ENCODE peak calls at places on chromosomes 2 and 18, in six cellular contexts. A is fibroblast of lung, O is neural progenitor cell, S is left lung, E is lung, Q is prostate gland. L is an unnamed sample.

GRCh38 chr2:133986076-133986837 is 267.6 kb upstream of the MGAT5 start:
- DNase-seq in Q (no peak), E (no peak), A (peak; percentile 64), S (no peak), O (no peak), L (no peak)

GRCh38 chr2:194090251-194090905 is 1566.6 kb upstream of the SLC39A10 start:
- DNase-seq in S (no peak), Q (no peak), E (no peak), O (no peak), A (no peak), L (no peak)

GRCh38 chr2:23384551-23385349 is at the start of gene KLHL29:
- DNase-seq in A (peak; percentile 62), E (peak; percentile 88), O (peak; percentile 83), Q (peak; percentile 85), S (peak; percentile 86), L (peak; percentile 58)

GRCh38 chr2:36578343-36579296 is 19.3 kb downstream of the FEZ2 start:
- DNase-seq in Q (peak; percentile 7), S (no peak), O (no peak), E (peak; percentile 55), A (peak; percentile 51), L (no peak)

GRCh38 chr2:1744151-1744445 is 217 bp downstream of the PXDN start:
- DNase-seq in A (no peak), S (no peak), Q (no peak), O (peak; percentile 79), E (peak; percentile 28), L (no peak)

GRCh38 chr2:36618381-36618780 is 20.4 kb upstream of the FEZ2 start:
- DNase-seq in O (peak; percentile 79), S (no peak), Q (no peak), A (peak; percentile 74), E (no peak), L (no peak)

GRCh38 chr2:75155115-75155514 is 44.2 kb downstream of the TACR1 start:
- DNase-seq in O (no peak), S (no peak), E (no peak), A (no peak), Q (no peak), L (no peak)

GRCh38 chr2:239465017-239466001 is 64.5 kb upstream of the HDAC4 start:
- DNase-seq in S (peak; percentile 89), Q (no peak), O (no peak), A (peak; percentile 13), E (peak; percentile 75), L (no peak)

GRCh38 chr2:239926587-239927234 is 98.4 kb downstream of the NDUFA10 start:
- DNase-seq in S (peak; percentile 14), O (no peak), Q (no peak), A (peak; percentile 35), E (no peak), L (no peak)

GRCh38 chr2:181025004-181025403 is 44.6 kb downstream of the UBE2E3 start:
- DNase-seq in E (no peak), A (no peak), S (no peak), O (no peak), Q (no peak), L (no peak)

GRCh38 chr2:41927581-41928260 is 120.1 kb upstream of the PKDCC start:
- DNase-seq in O (no peak), E (no peak), Q (no peak), S (no peak), A (no peak), L (no peak)

GRCh38 chr2:99771691-99772333 is 282.0 kb upstream of the REV1 start:
- DNase-seq in E (peak; percentile 37), A (no peak), O (no peak), Q (no peak), S (peak; percentile 68), L (no peak)

GRCh38 chr18:48695671-48696070 is 156.8 kb downstream of the CTIF start:
- DNase-seq in S (no peak), O (no peak), E (no peak), A (no peak), Q (no peak), L (no peak)

GRCh38 chr2:195871326-195871725 is 197.3 kb downstream of the DNAH7 start:
- DNase-seq in A (peak; percentile 19), Q (no peak), S (no peak), O (no peak), E (no peak), L (no peak)

GRCh38 chr2:176104338-176105077 is 2.6 kb upstream of the HOXD11 start:
- DNase-seq in Q (no peak), A (no peak), O (no peak), E (no peak), S (no peak), L (no peak)

GRCh38 chr2:219402665-219403515 is 15.2 kb upstream of the DNPEP start:
- DNase-seq in S (peak; percentile 56), O (peak; percentile 94), Q (peak; percentile 66), A (peak; percentile 76), E (peak; percentile 64), L (peak; percentile 58)

GRCh38 chr18:47415888-47416287 is 164.4 kb upstream of the SKOR2 start:
- DNase-seq in E (no peak), S (no peak), A (no peak), Q (no peak), O (no peak), L (no peak)

GRCh38 chr2:30688956-30689401 is 118.3 kb downstream of the CAPN13 start:
- DNase-seq in Q (no peak), E (peak; percentile 21), S (no peak), A (no peak), O (no peak), L (no peak)

GRCh38 chr18:3391704-3392466 is 58.1 kb upstream of the TGIF1 start:
- DNase-seq in E (no peak), S (no peak), A (no peak), Q (no peak), O (no peak), L (no peak)

GRCh38 chr2:216863946-216864345 is 4.1 kb upstream of the TNP1 start:
- DNase-seq in Q (no peak), E (no peak), A (no peak), O (no peak), S (no peak), L (no peak)

GRCh38 chr2:222302178-222303018 is 3.6 kb upstream of the PAX3 start:
- DNase-seq in A (peak; percentile 27), Q (no peak), O (peak; percentile 76), E (no peak), S (no peak), L (no peak)

GRCh38 chr18:62436636-62437519 is 85.9 kb upstream of the ZCCHC2 start:
- DNase-seq in Q (peak; percentile 70), E (peak; percentile 80), S (peak; percentile 87), O (no peak), A (peak; percentile 45), L (no peak)

GRCh38 chr2:33275689-33276444 is 200.6 kb upstream of the RASGRP3 start:
- DNase-seq in A (peak; percentile 97), E (no peak), S (peak; percentile 38), Q (no peak), O (no peak), L (peak; percentile 52)

GRCh38 chr2:46924038-46924437 is 8.4 kb upstream of the MCFD2 start:
- DNase-seq in E (no peak), Q (no peak), S (no peak), O (no peak), A (no peak), L (no peak)

GRCh38 chr2:204717591-204717990 is 172.3 kb downstream of the PARD3B start:
- DNase-seq in O (no peak), Q (no peak), A (no peak), E (no peak), S (no peak), L (no peak)

GRCh38 chr2:204722207-204722606 is 176.9 kb downstream of the PARD3B start:
- DNase-seq in E (no peak), S (no peak), O (no peak), Q (no peak), A (no peak), L (no peak)

GRCh38 chr2:204718607-204719006 is 173.3 kb downstream of the PARD3B start:
- DNase-seq in Q (no peak), O (no peak), S (no peak), A (no peak), E (no peak), L (no peak)

GRCh38 chr2:204722691-204723090 is 177.4 kb downstream of the PARD3B start:
- DNase-seq in E (no peak), S (no peak), A (no peak), Q (no peak), O (no peak), L (no peak)

DNA sequence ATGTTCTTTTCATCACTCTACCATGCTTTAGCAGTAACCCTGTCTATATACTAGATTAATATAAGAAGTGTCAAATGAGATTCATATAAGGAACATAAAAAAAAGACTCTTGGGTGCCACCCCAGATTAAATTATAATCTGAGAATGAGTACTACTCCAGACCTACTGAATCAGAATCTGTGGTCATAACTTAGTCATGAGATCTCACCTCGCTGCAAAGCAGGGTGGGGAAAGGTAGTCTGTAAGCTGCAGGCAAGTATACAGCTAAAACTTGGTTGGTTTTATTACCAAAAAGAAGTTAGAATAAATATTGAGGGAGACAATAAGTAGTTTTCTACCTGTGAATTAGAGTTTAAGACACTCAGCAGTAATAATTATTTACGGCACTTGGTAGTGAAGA is 175.6 kb downstream of the PARD3B start:
- DNase-seq in A (no peak), S (no peak), Q (no peak), O (no peak), E (no peak), L (no peak)
- H3K9me3 ChIP-seq in A (no peaks in the 10 kb centered on the region), S (no peaks in the 10 kb centered on the region), Q (no peaks in the 10 kb centered on the region), O (no peaks in the 10 kb centered on the region), E (no peaks in the 10 kb centered on the region), L (no peaks in the 10 kb centered on the region)

GRCh38 chr2:54549430-54549829 is 93.3 kb downstream of the SPTBN1 start:
- DNase-seq in A (no peak), S (no peak), E (no peak), O (no peak), Q (no peak), L (no peak)
- H3K4me1 ChIP-seq in A (peaks cover 5% of the 10 kb centered on the region), S (peaks cover 2% of the 10 kb centered on the region), E (peaks cover 53% of the 10 kb centered on the region), O (peaks cover 7% of the 10 kb centered on the region), Q (peaks cover 2% of the 10 kb centered on the region), L (peaks cover 6% of the 10 kb centered on the region)

GRCh38 chr2:9857814-9858729 is 14.8 kb downstream of the TAF1B start:
- DNase-seq in O (no peak), E (no peak), Q (no peak), S (no peak), A (no peak), L (no peak)
- H3K9me3 ChIP-seq in O (peaks cover 36% of the 10 kb centered on the region), E (no peaks in the 10 kb centered on the region), Q (no peaks in the 10 kb centered on the region), S (peaks cover 19% of the 10 kb centered on the region), A (no peaks in the 10 kb centered on the region), L (no peaks in the 10 kb centered on the region)

DNA sequence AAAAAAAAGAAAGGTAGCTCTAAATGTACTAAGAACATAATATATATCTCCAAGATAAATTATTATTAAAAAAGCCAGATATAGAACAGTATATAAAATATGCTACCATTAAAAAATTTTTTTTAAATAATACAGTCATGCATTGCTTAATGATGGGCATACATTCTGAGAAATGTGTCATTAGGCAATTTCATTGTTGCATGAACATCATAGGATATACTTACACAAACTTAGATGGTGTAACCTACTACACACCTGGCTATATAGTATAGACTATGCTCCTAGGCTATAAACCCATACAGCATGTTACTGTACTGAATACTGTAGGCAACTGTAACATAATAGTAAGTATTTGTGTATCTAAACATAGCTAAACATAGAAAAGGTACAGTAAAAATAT is 18.3 kb upstream of the LAPTM4A start:
- DNase-seq in E (no peak), O (no peak), S (no peak), Q (no peak), A (no peak), L (no peak)
- H3K4me1 ChIP-seq in E (peaks cover 3% of the 10 kb centered on the region), O (peaks cover 22% of the 10 kb centered on the region), S (peaks cover 6% of the 10 kb centered on the region), Q (no peaks in the 10 kb centered on the region), A (peaks cover 36% of the 10 kb centered on the region), L (no peaks in the 10 kb centered on the region)